ENCODE peak calls at places on chromosomes 16 and 17, in nine cellular contexts. One of them, this sample, is unnamed.

GRCh38 chr16:30985401-30986128 is 558 bp downstream of the HSD3B7 start:
- DNase-seq in body of pancreas: peak
- DNase-seq in heart left ventricle: no peak
- DNase-seq in PC-9: peak
- DNase-seq in neural progenitor cell: peak
- DNase-seq in CD4-positive, alpha-beta memory T cell: no peak
- DNase-seq in stomach: peak
- DNase-seq in esophagus squamous epithelium: no peak
- DNase-seq in GM23248: peak
- DNase-seq in this sample: no peak

GRCh38 chr17:63697341-63698286 is 2.3 kb downstream of the LIMD2 start:
- DNase-seq in heart left ventricle: peak
- DNase-seq in CD4-positive, alpha-beta memory T cell: peak
- DNase-seq in stomach: peak
- DNase-seq in PC-9: peak
- DNase-seq in neural progenitor cell: peak
- DNase-seq in GM23248: peak
- DNase-seq in body of pancreas: peak
- DNase-seq in esophagus squamous epithelium: no peak
- DNase-seq in this sample: peak

GRCh38 chr17:49887744-49888360 is 40.0 kb upstream of the TAC4 start:
- DNase-seq in esophagus squamous epithelium: no peak
- DNase-seq in stomach: no peak
- DNase-seq in PC-9: peak
- DNase-seq in heart left ventricle: no peak
- DNase-seq in neural progenitor cell: no peak
- DNase-seq in GM23248: no peak
- DNase-seq in CD4-positive, alpha-beta memory T cell: no peak
- DNase-seq in body of pancreas: peak
- DNase-seq in this sample: no peak

GRCh38 chr17:80795737-80796136 is 195.9 kb upstream of the CHMP6 start:
- DNase-seq in PC-9: no peak
- DNase-seq in stomach: no peak
- DNase-seq in body of pancreas: peak
- DNase-seq in GM23248: no peak
- DNase-seq in heart left ventricle: no peak
- DNase-seq in esophagus squamous epithelium: no peak
- DNase-seq in neural progenitor cell: no peak
- DNase-seq in CD4-positive, alpha-beta memory T cell: no peak
- DNase-seq in this sample: no peak

GRCh38 chr17:37844977-37845293 is 79.3 kb upstream of the TBC1D3K start:
- DNase-seq in neural progenitor cell: no peak
- DNase-seq in heart left ventricle: no peak
- DNase-seq in esophagus squamous epithelium: no peak
- DNase-seq in stomach: no peak
- DNase-seq in PC-9: no peak
- DNase-seq in body of pancreas: no peak
- DNase-seq in GM23248: no peak
- DNase-seq in CD4-positive, alpha-beta memory T cell: no peak
- DNase-seq in this sample: no peak

GRCh38 chr16:86671486-86672214 is 93.3 kb downstream of the FOXL1 start:
- DNase-seq in esophagus squamous epithelium: no peak
- DNase-seq in neural progenitor cell: no peak
- DNase-seq in stomach: no peak
- DNase-seq in CD4-positive, alpha-beta memory T cell: no peak
- DNase-seq in heart left ventricle: no peak
- DNase-seq in body of pancreas: no peak
- DNase-seq in PC-9: no peak
- DNase-seq in GM23248: no peak
- DNase-seq in this sample: no peak

GRCh38 chr17:57714660-57715059 is 30.4 kb downstream of the CCDC182 start:
- DNase-seq in CD4-positive, alpha-beta memory T cell: no peak
- DNase-seq in PC-9: no peak
- DNase-seq in body of pancreas: no peak
- DNase-seq in heart left ventricle: no peak
- DNase-seq in esophagus squamous epithelium: no peak
- DNase-seq in GM23248: no peak
- DNase-seq in neural progenitor cell: no peak
- DNase-seq in stomach: no peak
- DNase-seq in this sample: no peak

GRCh38 chr17:40251576-40251975 is 32.5 kb downstream of the WIPF2 start:
- DNase-seq in body of pancreas: no peak
- DNase-seq in neural progenitor cell: no peak
- DNase-seq in stomach: no peak
- DNase-seq in GM23248: peak
- DNase-seq in PC-9: no peak
- DNase-seq in heart left ventricle: no peak
- DNase-seq in esophagus squamous epithelium: no peak
- DNase-seq in CD4-positive, alpha-beta memory T cell: no peak
- DNase-seq in this sample: no peak

GRCh38 chr16:3188925-3189825 is 1.2 kb downstream of the OR1F1 start:
- DNase-seq in GM23248: peak
- DNase-seq in neural progenitor cell: peak
- DNase-seq in CD4-positive, alpha-beta memory T cell: peak
- DNase-seq in esophagus squamous epithelium: no peak
- DNase-seq in body of pancreas: no peak
- DNase-seq in stomach: no peak
- DNase-seq in heart left ventricle: no peak
- DNase-seq in PC-9: peak
- DNase-seq in this sample: no peak

GRCh38 chr16:47299587-47299986 is 155.8 kb upstream of the NETO2 start:
- DNase-seq in GM23248: no peak
- DNase-seq in body of pancreas: no peak
- DNase-seq in heart left ventricle: no peak
- DNase-seq in esophagus squamous epithelium: no peak
- DNase-seq in CD4-positive, alpha-beta memory T cell: no peak
- DNase-seq in stomach: no peak
- DNase-seq in neural progenitor cell: no peak
- DNase-seq in PC-9: no peak
- DNase-seq in this sample: no peak

GRCh38 chr17:59725691-59726090 is 18.2 kb downstream of the VMP1 start:
- DNase-seq in body of pancreas: no peak
- DNase-seq in GM23248: peak
- DNase-seq in esophagus squamous epithelium: no peak
- DNase-seq in PC-9: no peak
- DNase-seq in stomach: no peak
- DNase-seq in neural progenitor cell: no peak
- DNase-seq in CD4-positive, alpha-beta memory T cell: no peak
- DNase-seq in heart left ventricle: no peak
- DNase-seq in this sample: no peak

GRCh38 chr16:14300631-14301149 is 229.6 kb downstream of the MRTFB start:
- DNase-seq in neural progenitor cell: peak
- DNase-seq in GM23248: peak
- DNase-seq in CD4-positive, alpha-beta memory T cell: peak
- DNase-seq in stomach: peak
- DNase-seq in PC-9: peak
- DNase-seq in body of pancreas: peak
- DNase-seq in esophagus squamous epithelium: no peak
- DNase-seq in heart left ventricle: peak
- DNase-seq in this sample: peak

GRCh38 chr16:69703638-69704037 is 22.7 kb downstream of the NQO1 start:
- DNase-seq in PC-9: no peak
- DNase-seq in stomach: no peak
- DNase-seq in GM23248: peak
- DNase-seq in esophagus squamous epithelium: no peak
- DNase-seq in neural progenitor cell: no peak
- DNase-seq in body of pancreas: no peak
- DNase-seq in heart left ventricle: no peak
- DNase-seq in CD4-positive, alpha-beta memory T cell: no peak
- DNase-seq in this sample: no peak

GRCh38 chr17:82924214-82924613 is 84.4 kb upstream of the ZNF750 start:
- DNase-seq in body of pancreas: no peak
- DNase-seq in CD4-positive, alpha-beta memory T cell: no peak
- DNase-seq in stomach: no peak
- DNase-seq in PC-9: no peak
- DNase-seq in esophagus squamous epithelium: no peak
- DNase-seq in neural progenitor cell: no peak
- DNase-seq in GM23248: no peak
- DNase-seq in heart left ventricle: peak
- DNase-seq in this sample: no peak

GRCh38 chr17:27352481-27353460 is 58.9 kb downstream of the WSB1 start:
- DNase-seq in GM23248: peak
- DNase-seq in stomach: no peak
- DNase-seq in PC-9: no peak
- DNase-seq in CD4-positive, alpha-beta memory T cell: no peak
- DNase-seq in neural progenitor cell: peak
- DNase-seq in heart left ventricle: no peak
- DNase-seq in body of pancreas: peak
- DNase-seq in esophagus squamous epithelium: no peak
- DNase-seq in this sample: no peak

GRCh38 chr16:7615565-7615964 is 282.9 kb downstream of the RBFOX1 start:
- DNase-seq in heart left ventricle: no peak
- DNase-seq in GM23248: no peak
- DNase-seq in body of pancreas: no peak
- DNase-seq in neural progenitor cell: no peak
- DNase-seq in CD4-positive, alpha-beta memory T cell: no peak
- DNase-seq in PC-9: no peak
- DNase-seq in stomach: no peak
- DNase-seq in esophagus squamous epithelium: no peak
- DNase-seq in this sample: no peak

GRCh38 chr17:6070280-6070894 is at the start of gene WSCD1:
- DNase-seq in neural progenitor cell: peak
- DNase-seq in esophagus squamous epithelium: no peak
- DNase-seq in GM23248: peak
- DNase-seq in body of pancreas: peak
- DNase-seq in heart left ventricle: no peak
- DNase-seq in CD4-positive, alpha-beta memory T cell: no peak
- DNase-seq in stomach: peak
- DNase-seq in PC-9: no peak
- DNase-seq in this sample: no peak

DNA sequence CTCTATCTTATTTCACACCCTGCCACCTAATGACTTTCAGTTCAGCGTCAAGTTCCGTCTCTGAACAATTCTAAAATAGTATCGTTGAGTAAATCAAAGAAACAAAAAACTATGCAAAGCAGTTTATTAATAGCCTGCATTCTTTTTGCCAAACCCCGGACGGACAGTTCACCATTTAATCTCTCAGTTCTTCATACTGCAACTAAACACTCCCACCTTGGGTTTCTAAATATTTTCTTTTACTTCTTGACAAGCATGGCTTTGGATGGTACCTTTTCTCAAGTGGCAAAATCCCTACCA is 1.2 kb downstream of the MYH11 start:
- DNase-seq in stomach: no peak
- DNase-seq in esophagus squamous epithelium: no peak
- DNase-seq in neural progenitor cell: no peak
- DNase-seq in CD4-positive, alpha-beta memory T cell: no peak
- DNase-seq in body of pancreas: no peak
- DNase-seq in GM23248: no peak
- DNase-seq in heart left ventricle: no peak
- DNase-seq in PC-9: no peak
- DNase-seq in this sample: peak
- H3K4me3 ChIP-seq in stomach: peak
- H3K4me3 ChIP-seq in esophagus squamous epithelium: peak
- H3K4me3 ChIP-seq in neural progenitor cell: no peak
- H3K4me3 ChIP-seq in CD4-positive, alpha-beta memory T cell: no peak
- H3K4me3 ChIP-seq in body of pancreas: no peak
- H3K4me3 ChIP-seq in GM23248: no peak
- H3K4me3 ChIP-seq in heart left ventricle: no peak
- H3K4me3 ChIP-seq in PC-9: no peak
- H3K4me3 ChIP-seq in this sample: peak

GRCh38 chr16:65531475-65531874 is 409.6 kb upstream of the CDH11 start:
- DNase-seq in esophagus squamous epithelium: no peak
- DNase-seq in GM23248: no peak
- DNase-seq in CD4-positive, alpha-beta memory T cell: no peak
- DNase-seq in heart left ventricle: no peak
- DNase-seq in neural progenitor cell: no peak
- DNase-seq in stomach: no peak
- DNase-seq in body of pancreas: no peak
- DNase-seq in PC-9: no peak
- DNase-seq in this sample: no peak

GRCh38 chr16:65537336-65537735 is 415.5 kb upstream of the CDH11 start:
- DNase-seq in stomach: no peak
- DNase-seq in body of pancreas: no peak
- DNase-seq in esophagus squamous epithelium: no peak
- DNase-seq in GM23248: peak
- DNase-seq in PC-9: no peak
- DNase-seq in neural progenitor cell: no peak
- DNase-seq in CD4-positive, alpha-beta memory T cell: no peak
- DNase-seq in heart left ventricle: no peak
- DNase-seq in this sample: no peak

GRCh38 chr16:65532846-65533245 is 411.0 kb upstream of the CDH11 start:
- DNase-seq in body of pancreas: no peak
- DNase-seq in esophagus squamous epithelium: no peak
- DNase-seq in heart left ventricle: no peak
- DNase-seq in CD4-positive, alpha-beta memory T cell: no peak
- DNase-seq in stomach: no peak
- DNase-seq in PC-9: no peak
- DNase-seq in GM23248: no peak
- DNase-seq in neural progenitor cell: no peak
- DNase-seq in this sample: no peak

GRCh38 chr16:65534121-65534528 is 412.3 kb upstream of the CDH11 start:
- DNase-seq in CD4-positive, alpha-beta memory T cell: no peak
- DNase-seq in esophagus squamous epithelium: no peak
- DNase-seq in neural progenitor cell: no peak
- DNase-seq in body of pancreas: no peak
- DNase-seq in GM23248: peak
- DNase-seq in stomach: no peak
- DNase-seq in PC-9: no peak
- DNase-seq in heart left ventricle: no peak
- DNase-seq in this sample: no peak

GRCh38 chr16:65532218-65532617 is 410.4 kb upstream of the CDH11 start:
- DNase-seq in stomach: no peak
- DNase-seq in GM23248: peak
- DNase-seq in body of pancreas: no peak
- DNase-seq in esophagus squamous epithelium: no peak
- DNase-seq in CD4-positive, alpha-beta memory T cell: no peak
- DNase-seq in PC-9: no peak
- DNase-seq in heart left ventricle: no peak
- DNase-seq in neural progenitor cell: peak
- DNase-seq in this sample: no peak
- H3K27ac ChIP-seq in stomach: no peak
- H3K27ac ChIP-seq in GM23248: no peak
- H3K27ac ChIP-seq in body of pancreas: no peak
- H3K27ac ChIP-seq in esophagus squamous epithelium: no peak
- H3K27ac ChIP-seq in CD4-positive, alpha-beta memory T cell: no peak
- H3K27ac ChIP-seq in PC-9: no peak
- H3K27ac ChIP-seq in heart left ventricle: no peak
- H3K27ac ChIP-seq in neural progenitor cell: no peak
- H3K27ac ChIP-seq in this sample: no peak

DNA sequence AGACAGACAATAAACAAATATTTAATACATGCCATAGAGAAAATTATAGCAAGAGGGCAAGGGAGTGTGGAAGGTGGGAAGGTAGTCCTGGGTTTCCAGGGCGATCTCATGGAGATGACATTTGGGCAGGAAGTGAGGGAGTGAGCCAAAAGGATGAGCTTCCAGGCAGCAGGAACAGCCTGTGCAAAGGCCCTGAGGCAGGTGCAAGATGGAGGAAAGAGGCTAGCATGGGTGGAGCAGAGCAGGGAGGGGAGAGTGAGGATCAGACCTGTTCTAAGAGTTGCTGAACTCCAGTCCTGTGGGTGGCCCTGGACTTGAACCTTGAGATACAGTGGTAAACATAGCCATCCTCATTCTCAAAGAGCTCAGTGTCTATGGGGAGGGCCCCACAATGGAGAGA is 94.7 kb downstream of the MGAT5B start:
- DNase-seq in PC-9: no peak
- DNase-seq in esophagus squamous epithelium: no peak
- DNase-seq in body of pancreas: no peak
- DNase-seq in CD4-positive, alpha-beta memory T cell: no peak
- DNase-seq in heart left ventricle: no peak
- DNase-seq in neural progenitor cell: no peak
- DNase-seq in stomach: no peak
- DNase-seq in GM23248: no peak
- DNase-seq in this sample: no peak
- H3K4me3 ChIP-seq in PC-9: no peak
- H3K4me3 ChIP-seq in esophagus squamous epithelium: no peak
- H3K4me3 ChIP-seq in body of pancreas: no peak
- H3K4me3 ChIP-seq in CD4-positive, alpha-beta memory T cell: no peak
- H3K4me3 ChIP-seq in heart left ventricle: no peak
- H3K4me3 ChIP-seq in neural progenitor cell: no peak
- H3K4me3 ChIP-seq in stomach: no peak
- H3K4me3 ChIP-seq in GM23248: no peak
- H3K4me3 ChIP-seq in this sample: no peak

GRCh38 chr17:41490022-41490421 is 312 bp upstream of the KRT36 start:
- DNase-seq in GM23248: no peak
- DNase-seq in heart left ventricle: no peak
- DNase-seq in esophagus squamous epithelium: no peak
- DNase-seq in CD4-positive, alpha-beta memory T cell: no peak
- DNase-seq in neural progenitor cell: no peak
- DNase-seq in stomach: no peak
- DNase-seq in PC-9: no peak
- DNase-seq in body of pancreas: no peak
- DNase-seq in this sample: no peak
- H3K27ac ChIP-seq in GM23248: no peak
- H3K27ac ChIP-seq in heart left ventricle: no peak
- H3K27ac ChIP-seq in esophagus squamous epithelium: no peak
- H3K27ac ChIP-seq in CD4-positive, alpha-beta memory T cell: no peak
- H3K27ac ChIP-seq in neural progenitor cell: no peak
- H3K27ac ChIP-seq in stomach: no peak
- H3K27ac ChIP-seq in PC-9: no peak
- H3K27ac ChIP-seq in body of pancreas: no peak
- H3K27ac ChIP-seq in this sample: no peak

This sample was measured in OCI-LY7.